ENCODE peak calls at places on chromosomes 5 and 9, in seven cellular contexts. One of them, this sample, is unnamed.
A peak's percentile ranks its signal among the peaks of the same experiment; 100 is the strongest.

GRCh38 chr9:136029556-136029955 is 65.5 kb downstream of the NACC2 start:
- DNase-seq in frontal cortex: no peak
- DNase-seq in A549: no peak
- DNase-seq in renal cortical epithelial cell: no peak
- DNase-seq in GDM1: no peak
- DNase-seq in naive B cell: no peak
- DNase-seq in AG04449: no peak
- DNase-seq in this sample: no peak

GRCh38 chr9:751137-752051 is 90.1 kb upstream of the DMRT1 start:
- DNase-seq in frontal cortex: no peak
- DNase-seq in A549: no peak
- DNase-seq in renal cortical epithelial cell: no peak
- DNase-seq in GDM1: no peak
- DNase-seq in naive B cell: no peak
- DNase-seq in AG04449: no peak
- DNase-seq in this sample: no peak

GRCh38 chr9:19130436-19130835 is 3.1 kb upstream of the PLIN2 start:
- DNase-seq in frontal cortex: no peak
- DNase-seq in A549: no peak
- DNase-seq in renal cortical epithelial cell: no peak
- DNase-seq in GDM1: no peak
- DNase-seq in naive B cell: no peak
- DNase-seq in AG04449: no peak
- DNase-seq in this sample: no peak

GRCh38 chr9:13278368-13279246 is 885 bp downstream of the MPDZ start:
- DNase-seq in frontal cortex: peak; percentile 44
- DNase-seq in A549: peak; percentile 53
- DNase-seq in renal cortical epithelial cell: peak; percentile 38
- DNase-seq in GDM1: no peak
- DNase-seq in naive B cell: no peak
- DNase-seq in AG04449: no peak
- DNase-seq in this sample: no peak

GRCh38 chr9:99690573-99690972 is 131.1 kb upstream of the NR4A3 start:
- DNase-seq in frontal cortex: peak; percentile 22
- DNase-seq in A549: no peak
- DNase-seq in renal cortical epithelial cell: peak; percentile 16
- DNase-seq in GDM1: no peak
- DNase-seq in naive B cell: no peak
- DNase-seq in AG04449: no peak
- DNase-seq in this sample: no peak

GRCh38 chr5:101915559-101915958 is 380.5 kb downstream of the SLCO4C1 start:
- DNase-seq in frontal cortex: no peak
- DNase-seq in A549: peak; percentile 1
- DNase-seq in renal cortical epithelial cell: no peak
- DNase-seq in GDM1: no peak
- DNase-seq in naive B cell: no peak
- DNase-seq in AG04449: no peak
- DNase-seq in this sample: no peak

GRCh38 chr5:179274321-179275315 is 70.6 kb downstream of the ADAMTS2 start:
- DNase-seq in frontal cortex: no peak
- DNase-seq in A549: no peak
- DNase-seq in renal cortical epithelial cell: no peak
- DNase-seq in GDM1: no peak
- DNase-seq in naive B cell: no peak
- DNase-seq in AG04449: no peak
- DNase-seq in this sample: no peak

GRCh38 chr9:99601506-99601905 is 220.2 kb upstream of the NR4A3 start:
- DNase-seq in frontal cortex: no peak
- DNase-seq in A549: no peak
- DNase-seq in renal cortical epithelial cell: peak; percentile 7
- DNase-seq in GDM1: no peak
- DNase-seq in naive B cell: no peak
- DNase-seq in AG04449: no peak
- DNase-seq in this sample: no peak

GRCh38 chr9:121954477-121955175 is 138.5 kb downstream of the TTLL11 start:
- DNase-seq in frontal cortex: no peak
- DNase-seq in A549: no peak
- DNase-seq in renal cortical epithelial cell: no peak
- DNase-seq in GDM1: no peak
- DNase-seq in naive B cell: no peak
- DNase-seq in AG04449: no peak
- DNase-seq in this sample: no peak

GRCh38 chr9:96514108-96514824 is 64.3 kb downstream of the HABP4 start:
- DNase-seq in frontal cortex: no peak
- DNase-seq in A549: no peak
- DNase-seq in renal cortical epithelial cell: peak; percentile 70
- DNase-seq in GDM1: no peak
- DNase-seq in naive B cell: no peak
- DNase-seq in AG04449: peak; percentile 42
- DNase-seq in this sample: no peak

GRCh38 chr5:147857302-147858129 is 21.0 kb upstream of the SCGB3A2 start:
- DNase-seq in frontal cortex: peak; percentile 17
- DNase-seq in A549: peak; percentile 25
- DNase-seq in renal cortical epithelial cell: peak; percentile 44
- DNase-seq in GDM1: peak; percentile 3
- DNase-seq in naive B cell: peak; percentile 0
- DNase-seq in AG04449: peak; percentile 7
- DNase-seq in this sample: peak; percentile 7

GRCh38 chr9:127977877-127978647 is 2.7 kb downstream of the EEIG1 start:
- DNase-seq in frontal cortex: no peak
- DNase-seq in A549: peak; percentile 57
- DNase-seq in renal cortical epithelial cell: peak; percentile 67
- DNase-seq in GDM1: no peak
- DNase-seq in naive B cell: no peak
- DNase-seq in AG04449: peak; percentile 19
- DNase-seq in this sample: no peak

GRCh38 chr9:126674365-126675146 is 60.8 kb downstream of the LMX1B start:
- DNase-seq in frontal cortex: no peak
- DNase-seq in A549: no peak
- DNase-seq in renal cortical epithelial cell: no peak
- DNase-seq in GDM1: no peak
- DNase-seq in naive B cell: no peak
- DNase-seq in AG04449: no peak
- DNase-seq in this sample: no peak

GRCh38 chr5:171420429-171421231 is 1.2 kb downstream of the FGF18 start:
- DNase-seq in frontal cortex: peak; percentile 60
- DNase-seq in A549: no peak
- DNase-seq in renal cortical epithelial cell: peak; percentile 47
- DNase-seq in GDM1: no peak
- DNase-seq in naive B cell: no peak
- DNase-seq in AG04449: peak; percentile 42
- DNase-seq in this sample: no peak

GRCh38 chr5:112986224-112986623 is 9.6 kb downstream of the DCP2 start:
- DNase-seq in frontal cortex: no peak
- DNase-seq in A549: no peak
- DNase-seq in renal cortical epithelial cell: no peak
- DNase-seq in GDM1: no peak
- DNase-seq in naive B cell: no peak
- DNase-seq in AG04449: no peak
- DNase-seq in this sample: no peak

GRCh38 chr5:147046226-147046625 is 167.7 kb upstream of the PPP2R2B start:
- DNase-seq in frontal cortex: no peak
- DNase-seq in A549: no peak
- DNase-seq in renal cortical epithelial cell: peak; percentile 45
- DNase-seq in GDM1: no peak
- DNase-seq in naive B cell: no peak
- DNase-seq in AG04449: no peak
- DNase-seq in this sample: no peak

GRCh38 chr5:144510845-144511580 is 340.3 kb downstream of the KCTD16 start:
- DNase-seq in frontal cortex: no peak
- DNase-seq in A549: no peak
- DNase-seq in renal cortical epithelial cell: peak; percentile 22
- DNase-seq in GDM1: no peak
- DNase-seq in naive B cell: no peak
- DNase-seq in AG04449: no peak
- DNase-seq in this sample: no peak

GRCh38 chr9:90881648-90882047 is 80.0 kb downstream of the SYK start:
- DNase-seq in frontal cortex: no peak
- DNase-seq in A549: no peak
- DNase-seq in renal cortical epithelial cell: no peak
- DNase-seq in GDM1: no peak
- DNase-seq in naive B cell: peak; percentile 70
- DNase-seq in AG04449: no peak
- DNase-seq in this sample: no peak

GRCh38 chr9:100459963-100460362 is 13.0 kb upstream of the TMEFF1 start:
- DNase-seq in frontal cortex: no peak
- DNase-seq in A549: no peak
- DNase-seq in renal cortical epithelial cell: no peak
- DNase-seq in GDM1: no peak
- DNase-seq in naive B cell: no peak
- DNase-seq in AG04449: no peak
- DNase-seq in this sample: no peak

GRCh38 chr5:111976705-111977104 is 219.7 kb upstream of the NREP start:
- DNase-seq in frontal cortex: no peak
- DNase-seq in A549: no peak
- DNase-seq in renal cortical epithelial cell: no peak
- DNase-seq in GDM1: no peak
- DNase-seq in naive B cell: no peak
- DNase-seq in AG04449: no peak
- DNase-seq in this sample: no peak

GRCh38 chr5:51104556-51104955 is 278.7 kb upstream of the ISL1 start:
- DNase-seq in frontal cortex: no peak
- DNase-seq in A549: no peak
- DNase-seq in renal cortical epithelial cell: no peak
- DNase-seq in GDM1: no peak
- DNase-seq in naive B cell: no peak
- DNase-seq in AG04449: no peak
- DNase-seq in this sample: no peak